ENCODE peak calls at places on chromosome 2, in four cellular contexts. One of them, this sample, is unnamed.

GRCh38 chr2:174120346-174120745 is 128.0 kb downstream of the OLA1 start:
- DNase-seq in CD4-positive, alpha-beta T cell: no peak
- DNase-seq in astrocyte of the hippocampus: peak; percentile 9
- DNase-seq in activated CD4-positive, alpha-beta T cell treated with anti-CD3 and anti-CD28 coated beads, Interleukin-2, amount 10 ng/mL, durations not matched to agents 7 days and 5 days: no peak
- DNase-seq in this sample: peak; percentile 50

GRCh38 chr2:112182581-112183034 is 44.4 kb downstream of the FBLN7 start:
- DNase-seq in CD4-positive, alpha-beta T cell: peak; percentile 62
- DNase-seq in astrocyte of the hippocampus: no peak
- DNase-seq in activated CD4-positive, alpha-beta T cell treated with anti-CD3 and anti-CD28 coated beads, Interleukin-2, amount 10 ng/mL, durations not matched to agents 7 days and 5 days: peak; percentile 37
- DNase-seq in this sample: no peak

GRCh38 chr2:64699712-64700111 is 46.0 kb upstream of the SERTAD2 start:
- DNase-seq in CD4-positive, alpha-beta T cell: no peak
- DNase-seq in astrocyte of the hippocampus: no peak
- DNase-seq in activated CD4-positive, alpha-beta T cell treated with anti-CD3 and anti-CD28 coated beads, Interleukin-2, amount 10 ng/mL, durations not matched to agents 7 days and 5 days: no peak
- DNase-seq in this sample: no peak

GRCh38 chr2:24816404-24816803 is 23.2 kb downstream of the CENPO start:
- DNase-seq in CD4-positive, alpha-beta T cell: no peak
- DNase-seq in astrocyte of the hippocampus: no peak
- DNase-seq in activated CD4-positive, alpha-beta T cell treated with anti-CD3 and anti-CD28 coated beads, Interleukin-2, amount 10 ng/mL, durations not matched to agents 7 days and 5 days: no peak
- DNase-seq in this sample: no peak

GRCh38 chr2:147495741-147496140 is 349.1 kb upstream of the ACVR2A start:
- DNase-seq in CD4-positive, alpha-beta T cell: no peak
- DNase-seq in astrocyte of the hippocampus: peak; percentile 29
- DNase-seq in activated CD4-positive, alpha-beta T cell treated with anti-CD3 and anti-CD28 coated beads, Interleukin-2, amount 10 ng/mL, durations not matched to agents 7 days and 5 days: no peak
- DNase-seq in this sample: peak; percentile 42

GRCh38 chr2:101290711-101291110 is 17.8 kb downstream of the RNF149 start:
- DNase-seq in CD4-positive, alpha-beta T cell: no peak
- DNase-seq in astrocyte of the hippocampus: no peak
- DNase-seq in activated CD4-positive, alpha-beta T cell treated with anti-CD3 and anti-CD28 coated beads, Interleukin-2, amount 10 ng/mL, durations not matched to agents 7 days and 5 days: no peak
- DNase-seq in this sample: no peak

GRCh38 chr2:28219736-28220364 is 172.8 kb upstream of the FOSL2 start:
- DNase-seq in CD4-positive, alpha-beta T cell: no peak
- DNase-seq in astrocyte of the hippocampus: no peak
- DNase-seq in activated CD4-positive, alpha-beta T cell treated with anti-CD3 and anti-CD28 coated beads, Interleukin-2, amount 10 ng/mL, durations not matched to agents 7 days and 5 days: no peak
- DNase-seq in this sample: no peak

GRCh38 chr2:226794077-226794670 is 5.4 kb downstream of the IRS1 start:
- DNase-seq in CD4-positive, alpha-beta T cell: no peak
- DNase-seq in astrocyte of the hippocampus: peak; percentile 52
- DNase-seq in activated CD4-positive, alpha-beta T cell treated with anti-CD3 and anti-CD28 coated beads, Interleukin-2, amount 10 ng/mL, durations not matched to agents 7 days and 5 days: no peak
- DNase-seq in this sample: no peak

GRCh38 chr2:74253937-74254336 is 55.5 kb downstream of the MTHFD2 start:
- DNase-seq in CD4-positive, alpha-beta T cell: no peak
- DNase-seq in astrocyte of the hippocampus: peak; percentile 7
- DNase-seq in activated CD4-positive, alpha-beta T cell treated with anti-CD3 and anti-CD28 coated beads, Interleukin-2, amount 10 ng/mL, durations not matched to agents 7 days and 5 days: no peak
- DNase-seq in this sample: peak; percentile 4

GRCh38 chr2:176805345-176805744 is 407.2 kb upstream of the HNRNPA3 start:
- DNase-seq in CD4-positive, alpha-beta T cell: no peak
- DNase-seq in astrocyte of the hippocampus: no peak
- DNase-seq in activated CD4-positive, alpha-beta T cell treated with anti-CD3 and anti-CD28 coated beads, Interleukin-2, amount 10 ng/mL, durations not matched to agents 7 days and 5 days: no peak
- DNase-seq in this sample: no peak

GRCh38 chr2:74373189-74373588 is 6.9 kb downstream of the DCTN1 start:
- DNase-seq in CD4-positive, alpha-beta T cell: no peak
- DNase-seq in astrocyte of the hippocampus: no peak
- DNase-seq in activated CD4-positive, alpha-beta T cell treated with anti-CD3 and anti-CD28 coated beads, Interleukin-2, amount 10 ng/mL, durations not matched to agents 7 days and 5 days: no peak
- DNase-seq in this sample: no peak

GRCh38 chr2:140947236-140947635 is 1183.6 kb downstream of the LRP1B start:
- DNase-seq in CD4-positive, alpha-beta T cell: no peak
- DNase-seq in astrocyte of the hippocampus: no peak
- DNase-seq in activated CD4-positive, alpha-beta T cell treated with anti-CD3 and anti-CD28 coated beads, Interleukin-2, amount 10 ng/mL, durations not matched to agents 7 days and 5 days: no peak
- DNase-seq in this sample: no peak

GRCh38 chr2:127324635-127325034 is 30.7 kb upstream of the ERCC3 start:
- DNase-seq in CD4-positive, alpha-beta T cell: no peak
- DNase-seq in astrocyte of the hippocampus: peak; percentile 65
- DNase-seq in activated CD4-positive, alpha-beta T cell treated with anti-CD3 and anti-CD28 coated beads, Interleukin-2, amount 10 ng/mL, durations not matched to agents 7 days and 5 days: no peak
- DNase-seq in this sample: peak; percentile 55

GRCh38 chr2:138518860-138519259 is 17.3 kb downstream of the SPOPL start:
- DNase-seq in CD4-positive, alpha-beta T cell: no peak
- DNase-seq in astrocyte of the hippocampus: no peak
- DNase-seq in activated CD4-positive, alpha-beta T cell treated with anti-CD3 and anti-CD28 coated beads, Interleukin-2, amount 10 ng/mL, durations not matched to agents 7 days and 5 days: no peak
- DNase-seq in this sample: no peak

GRCh38 chr2:233098615-233099014 is 38.5 kb downstream of the INPP5D start:
- DNase-seq in CD4-positive, alpha-beta T cell: no peak
- DNase-seq in astrocyte of the hippocampus: no peak
- DNase-seq in activated CD4-positive, alpha-beta T cell treated with anti-CD3 and anti-CD28 coated beads, Interleukin-2, amount 10 ng/mL, durations not matched to agents 7 days and 5 days: no peak
- DNase-seq in this sample: no peak